ENCODE peak calls at places on chromosomes 6 and 20, in nine cellular contexts. Z, H, M, F, G, S, N, J and V are unnamed samples.

GRCh38 chr20:20971810-20972209 is 134.3 kb downstream of the LINC00237 start:
- DNase-seq in M (no peak), G (no peak), F (no peak), J (no peak), Z (no peak), H (no peak), N (no peak), S (no peak), V (no peak)

GRCh38 chr6:6006428-6007310 is at the start of gene NRN1:
- DNase-seq in H (no peak), F (no peak), S (no peak), G (no peak), Z (no peak), N (no peak), J (peak; percentile 35), M (no peak), V (peak; percentile 60)

GRCh38 chr6:53799340-53799739 is 4.5 kb downstream of the LRRC1 start:
- DNase-seq in S (no peak), G (no peak), Z (no peak), H (no peak), J (no peak), F (no peak), M (no peak), N (no peak), V (no peak)

GRCh38 chr20:48817367-48818030 is 10.3 kb downstream of the PREX1 start:
- DNase-seq in Z (no peak), M (no peak), J (no peak), H (no peak), F (no peak), G (no peak), N (no peak), S (no peak), V (no peak)

GRCh38 chr6:67680297-67680932 is 954.7 kb upstream of the ADGRB3 start:
- DNase-seq in G (no peak), J (no peak), F (no peak), Z (no peak), M (no peak), H (no peak), S (no peak), N (no peak), V (no peak)

GRCh38 chr6:6683964-6684363 is 95.4 kb downstream of the LY86 start:
- DNase-seq in H (no peak), F (no peak), Z (no peak), N (no peak), M (no peak), J (no peak), G (no peak), S (no peak), V (no peak)

GRCh38 chr20:44851545-44851944 is 34.0 kb upstream of the YWHAB start:
- DNase-seq in Z (no peak), M (no peak), J (no peak), N (no peak), G (no peak), F (no peak), H (no peak), S (no peak), V (no peak)

GRCh38 chr6:160254467-160255312 is 3.9 kb downstream of the SLC22A2 start:
- DNase-seq in F (peak; percentile 77), S (no peak), N (no peak), H (no peak), Z (no peak), J (no peak), G (no peak), M (no peak), V (no peak)

GRCh38 chr6:24385536-24386269 is 17.0 kb upstream of the MRS2 start:
- DNase-seq in H (no peak), N (no peak), J (no peak), S (no peak), G (no peak), F (no peak), M (no peak), Z (no peak), V (peak; percentile 32)

GRCh38 chr6:156740604-156741003 is 36.6 kb upstream of the ARID1B start:
- DNase-seq in M (no peak), Z (no peak), S (no peak), G (no peak), F (no peak), N (no peak), H (no peak), J (no peak), V (no peak)

GRCh38 chr6:109033655-109034054 is 61.0 kb downstream of the SESN1 start:
- DNase-seq in Z (no peak), J (no peak), M (no peak), N (no peak), G (no peak), S (no peak), H (no peak), F (no peak), V (no peak)

GRCh38 chr6:26432622-26433021 is 7.7 kb upstream of the BTN3A3 start:
- DNase-seq in H (no peak), S (no peak), Z (no peak), J (no peak), F (no peak), N (no peak), M (no peak), G (no peak), V (no peak)

GRCh38 chr6:136250686-136251008 is 536 bp upstream of the MTFR2 start:
- DNase-seq in M (no peak), F (no peak), J (no peak), S (peak; percentile 28), N (no peak), H (no peak), G (no peak), Z (no peak), V (no peak)

GRCh38 chr6:26249959-26250805 is 114.8 kb upstream of the BTN3A2 start:
- DNase-seq in Z (peak; percentile 44), S (peak; percentile 56), J (no peak), G (peak; percentile 72), N (no peak), M (peak; percentile 68), H (peak; percentile 63), F (no peak), V (no peak)

GRCh38 chr20:57619053-57619831 is 984 bp downstream of the ZBP1 start:
- DNase-seq in G (peak; percentile 36), Z (no peak), M (peak; percentile 70), S (no peak), J (no peak), N (no peak), F (no peak), H (peak; percentile 40), V (no peak)

GRCh38 chr20:56411759-56412472 is at the start of gene CASS4:
- DNase-seq in S (peak; percentile 89), H (no peak), J (peak; percentile 17), N (no peak), F (no peak), Z (no peak), G (peak; percentile 87), M (no peak), V (no peak)

GRCh38 chr6:127923135-127923534 is 22.3 kb upstream of the THEMIS start:
- DNase-seq in J (no peak), G (no peak), Z (no peak), N (no peak), S (no peak), H (no peak), F (no peak), M (no peak), V (no peak)

GRCh38 chr6:134607411-134607810 is 289.5 kb upstream of the SGK1 start:
- DNase-seq in M (no peak), G (no peak), H (no peak), J (no peak), Z (no peak), F (no peak), S (no peak), N (no peak), V (no peak)

GRCh38 chr6:129251669-129252376 is 368.9 kb downstream of the LAMA2 start:
- DNase-seq in F (peak; percentile 8), H (peak; percentile 41), N (no peak), J (peak; percentile 82), S (peak; percentile 7), Z (no peak), M (no peak), G (peak; percentile 3), V (peak; percentile 57)

GRCh38 chr6:123171341-123171740 is 175.3 kb downstream of the CLVS2 start:
- DNase-seq in Z (no peak), F (no peak), J (no peak), S (no peak), G (no peak), H (no peak), M (no peak), N (no peak), V (no peak)

GRCh38 chr20:32457476-32457986 is 99.4 kb downstream of the ASXL1 start:
- DNase-seq in Z (no peak), N (peak; percentile 56), H (no peak), J (peak; percentile 60), G (no peak), M (no peak), S (no peak), F (peak; percentile 97), V (peak; percentile 96)

GRCh38 chr20:34049897-34050695 is 56.4 kb downstream of the RALY start:
- DNase-seq in N (no peak), H (no peak), G (no peak), Z (no peak), J (no peak), F (no peak), M (no peak), S (no peak), V (no peak)

GRCh38 chr6:165889636-165890403 is 226.8 kb upstream of the PDE10A start:
- DNase-seq in M (no peak), G (no peak), S (peak; percentile 37), Z (no peak), N (no peak), F (no peak), J (no peak), H (no peak), V (peak; percentile 21)

GRCh38 chr20:41408131-41408789 is 41.6 kb upstream of the EMILIN3 start:
- DNase-seq in J (no peak), G (peak; percentile 81), M (peak; percentile 13), F (no peak), S (no peak), N (no peak), Z (no peak), H (no peak), V (no peak)

GRCh38 chr6:167906899-167907298 is 80.2 kb downstream of the AFDN start:
- DNase-seq in H (no peak), J (peak; percentile 76), Z (no peak), M (no peak), S (no peak), G (no peak), N (no peak), F (no peak), V (no peak)

GRCh38 chr6:36286858-36287257 is 17.0 kb downstream of the PNPLA1 start:
- DNase-seq in F (no peak), G (no peak), M (no peak), N (no peak), S (no peak), H (no peak), Z (no peak), J (no peak), V (no peak)

GRCh38 chr6:28648035-28648877 is 122.6 kb downstream of the GPX5 start:
- DNase-seq in G (peak; percentile 44), M (peak; percentile 50), J (peak; percentile 59), F (peak; percentile 38), H (peak; percentile 7), N (no peak), S (peak; percentile 41), Z (no peak), V (peak; percentile 92)

GRCh38 chr20:20413801-20414200 is 45.9 kb downstream of the INSM1 start:
- DNase-seq in M (no peak), J (no peak), S (no peak), Z (no peak), H (no peak), G (no peak), F (no peak), N (no peak), V (peak; percentile 91)

GRCh38 chr6:157045831-157046454 is 268.8 kb downstream of the ARID1B start:
- DNase-seq in Z (no peak), H (no peak), G (no peak), J (no peak), S (peak; percentile 29), F (peak; percentile 31), N (no peak), M (peak; percentile 13), V (no peak)

GRCh38 chr6:53906842-53907241 is 112.0 kb downstream of the LRRC1 start:
- DNase-seq in H (no peak), J (no peak), M (no peak), G (no peak), N (no peak), S (no peak), F (no peak), Z (no peak), V (no peak)

GRCh38 chr20:51688600-51688999 is 79.6 kb downstream of the ATP9A start:
- DNase-seq in N (no peak), M (no peak), J (no peak), S (no peak), Z (no peak), G (no peak), F (no peak), H (no peak), V (no peak)